ENCODE peak calls at places on chromosome 20, in ten cellular contexts. Q is WTC11, J is EL, Y is foreskin fibroblast, K is AG09319, X is HS-27A, E is PC-9, G is RCC 7860, C is neuronal stem cell, T is NCI-H774. R is an unnamed sample.

GRCh38 chr20:62320581-62321354 is 18.0 kb downstream of the ADRM1 start:
- DNase-seq in G (no peak), E (no peak), T (no peak), J (no peak), K (no peak), Y (no peak), C (no peak), Q (peak), X (no peak), R (peak)

GRCh38 chr20:15703171-15703911 is 869.9 kb downstream of the KIF16B start:
- DNase-seq in E (peak), T (no peak), K (no peak), G (peak), J (peak), Q (no peak), X (peak), Y (peak), C (no peak), R (no peak)

GRCh38 chr20:22821081-22821480 is 214.0 kb upstream of the SSTR4 start:
- DNase-seq in C (no peak), Y (no peak), Q (no peak), G (no peak), E (no peak), T (no peak), J (no peak), X (no peak), K (no peak), R (no peak)

GRCh38 chr20:32480361-32481199 is 104.6 kb downstream of the NOL4L start:
- DNase-seq in C (no peak), T (no peak), K (no peak), Y (no peak), E (no peak), X (no peak), J (no peak), Q (no peak), G (no peak), R (no peak)

GRCh38 chr20:36435799-36436541 is 105.3 kb upstream of the MYL9 start:
- DNase-seq in Y (peak), Q (peak), X (no peak), G (no peak), C (peak), E (no peak), K (peak), J (peak), T (peak), R (peak)

GRCh38 chr20:43945391-43946205 is 30.9 kb downstream of the TOX2 start:
- DNase-seq in E (peak), K (no peak), T (no peak), G (no peak), X (no peak), Q (no peak), Y (no peak), C (no peak), J (no peak), R (no peak)

GRCh38 chr20:7841967-7842301 is 98.3 kb downstream of the HAO1 start:
- DNase-seq in G (peak), C (no peak), J (peak), X (peak), Q (no peak), E (no peak), T (no peak), K (peak), Y (peak), R (no peak)

GRCh38 chr20:16407251-16408067 is 165.8 kb downstream of the KIF16B start:
- DNase-seq in X (peak), Q (no peak), C (no peak), K (no peak), T (no peak), J (peak), Y (no peak), E (peak), G (no peak), R (no peak)

GRCh38 chr20:16477632-16478031 is 95.6 kb downstream of the KIF16B start:
- DNase-seq in G (no peak), Q (no peak), Y (no peak), K (no peak), C (no peak), E (no peak), X (no peak), J (no peak), T (no peak), R (no peak)

GRCh38 chr20:43543138-43543537 is 15.7 kb upstream of the SGK2 start:
- DNase-seq in Y (no peak), T (no peak), C (no peak), X (no peak), J (no peak), Q (no peak), E (no peak), G (no peak), K (no peak), R (no peak)

GRCh38 chr20:6744805-6745204 is 22.7 kb upstream of the BMP2 start:
- DNase-seq in T (no peak), X (no peak), K (no peak), Y (no peak), E (no peak), Q (no peak), J (no peak), G (no peak), C (no peak), R (no peak)

GRCh38 chr20:35881676-35882075 is 72.6 kb downstream of the SCAND1 start:
- DNase-seq in K (no peak), X (no peak), C (no peak), Y (no peak), Q (no peak), T (no peak), J (no peak), G (no peak), E (no peak), R (no peak)

GRCh38 chr20:62368629-62369507 is 1.8 kb upstream of the LAMA5 start:
- DNase-seq in E (peak), T (no peak), C (peak), J (peak), Y (peak), G (peak), X (no peak), Q (peak), K (no peak), R (no peak)

R was measured in HCT116.